ENCODE peak calls at places on chromosomes 13 and 19, in five cellular contexts. G is AG04450; X is posterior cingulate gyrus; V is stimulated activated CD8-positive, alpha-beta memory T cell treated with anti-CD3 and anti-CD28 coated beads, Interleukin-15, amount 100 ng/mL, for 24 hours; S is brain microvascular endothelial cell. F is an unnamed sample.

GRCh38 chr13:33134213-33134612 is 118.0 kb downstream of the KL start:
- DNase-seq in V (no peak), S (no peak), X (no peak), G (no peak), F (no peak)

GRCh38 chr19:18340990-18341868 is 831 bp downstream of the PGPEP1 start:
- DNase-seq in X (peak; percentile 50), S (no peak), G (no peak), V (peak; percentile 35), F (no peak)

GRCh38 chr19:6819323-6819722 is 46.8 kb downstream of the VAV1 start:
- DNase-seq in S (no peak), V (no peak), X (no peak), G (no peak), F (no peak)

GRCh38 chr13:30364133-30364532 is 56.8 kb upstream of the KATNAL1 start:
- DNase-seq in X (no peak), V (no peak), G (no peak), S (no peak), F (no peak)

GRCh38 chr13:43985437-43986051 is 105.8 kb downstream of the LACC1 start:
- DNase-seq in G (no peak), S (no peak), X (no peak), V (no peak), F (no peak)

GRCh38 chr13:113405481-113406300 is 41.8 kb upstream of the GRTP1 start:
- DNase-seq in X (no peak), G (no peak), V (no peak), S (no peak), F (no peak)

GRCh38 chr13:23715762-23716235 is 145.6 kb downstream of the TNFRSF19 start:
- DNase-seq in V (no peak), S (no peak), X (no peak), G (no peak), F (no peak)

GRCh38 chr13:51998723-51999471 is 12.4 kb downstream of the ATP7B start:
- DNase-seq in S (no peak), G (no peak), X (no peak), V (no peak), F (no peak)

GRCh38 chr19:35645680-35646511 is 2.2 kb upstream of the COX6B1 start:
- DNase-seq in S (no peak), G (no peak), V (no peak), X (no peak), F (no peak)

GRCh38 chr13:113927661-113928581 is 46.0 kb downstream of the C13orf46 start:
- DNase-seq in S (peak; percentile 71), V (no peak), X (no peak), G (peak; percentile 96), F (peak; percentile 20)

GRCh38 chr19:38394488-38394887 is 6.0 kb downstream of the SPRED3 start:
- DNase-seq in X (no peak), S (peak; percentile 25), G (no peak), V (peak; percentile 30), F (no peak)

GRCh38 chr19:58562126-58563033 is 4.0 kb upstream of the UBE2M start:
- DNase-seq in V (no peak), S (no peak), G (no peak), X (no peak), F (no peak)

GRCh38 chr13:98215508-98215907 is 38.4 kb upstream of the RNF113B start:
- DNase-seq in X (no peak), G (no peak), V (no peak), S (no peak), F (no peak)

GRCh38 chr19:3057275-3057714 is 5.0 kb downstream of the TLE5 start:
- DNase-seq in G (no peak), S (no peak), X (peak; percentile 49), V (no peak), F (no peak)

GRCh38 chr19:57802269-57802668 is 12.4 kb downstream of the ZNF552 start:
- DNase-seq in G (no peak), S (no peak), X (no peak), V (no peak), F (no peak)

GRCh38 chr19:42528354-42529247 is at the start of gene CEACAM1:
- DNase-seq in X (no peak), V (no peak), G (no peak), S (no peak), F (no peak)

GRCh38 chr13:106155411-106155810 is 380.1 kb downstream of the EFNB2 start:
- DNase-seq in V (no peak), X (no peak), G (no peak), S (no peak), F (no peak)

GRCh38 chr13:100645382-100645781 is 29.2 kb downstream of the TMTC4 start:
- DNase-seq in S (no peak), X (no peak), G (no peak), V (no peak), F (no peak)

GRCh38 chr13:36382030-36382429 is 35.8 kb upstream of the SPART start:
- DNase-seq in G (no peak), X (no peak), S (no peak), V (no peak), F (no peak)

GRCh38 chr13:50529154-50529882 is 314.2 kb downstream of the DLEU7 start:
- DNase-seq in S (peak; percentile 85), V (no peak), X (peak; percentile 60), G (peak; percentile 72), F (peak; percentile 83)

GRCh38 chr13:110593430-110594130 is 21.8 kb upstream of the NAXD start:
- DNase-seq in S (peak; percentile 27), G (no peak), X (no peak), V (no peak), F (no peak)

GRCh38 chr13:28820099-28821051 is at the start of gene MTUS2:
- DNase-seq in X (no peak), V (no peak), S (no peak), G (no peak), F (no peak)

GRCh38 chr13:64248371-64249065 is 2832.9 kb upstream of the PCDH20 start:
- DNase-seq in G (no peak), X (no peak), S (no peak), V (no peak), F (no peak)

GRCh38 chr13:27172495-27172842 is 858 bp upstream of the USP12 start:
- DNase-seq in S (peak; percentile 58), G (no peak), V (no peak), X (no peak), F (no peak)

GRCh38 chr13:82062772-82063171 is 1721.8 kb upstream of the SPRY2 start:
- DNase-seq in G (no peak), V (no peak), S (no peak), X (no peak), F (no peak)

GRCh38 chr13:114076329-114076761 is 56.1 kb downstream of the RASA3 start:
- DNase-seq in G (no peak), V (no peak), X (peak; percentile 10), S (no peak), F (no peak)

GRCh38 chr19:55483681-55484361 is 1.2 kb upstream of the NAT14 start:
- DNase-seq in V (no peak), S (no peak), G (no peak), X (no peak), F (no peak)

GRCh38 chr19:5067666-5068065 is 98.8 kb downstream of the KDM4B start:
- DNase-seq in S (no peak), G (no peak), X (no peak), V (no peak), F (no peak)

GRCh38 chr19:39352549-39353285 is 10.5 kb downstream of the SAMD4B start:
- DNase-seq in S (no peak), X (no peak), V (no peak), G (no peak), F (no peak)

GRCh38 chr19:17220207-17220758 is 5.1 kb downstream of the USE1 start:
- DNase-seq in X (no peak), V (no peak), G (no peak), S (peak; percentile 71), F (no peak)

GRCh38 chr13:52348983-52349780 is 56.8 kb downstream of the THSD1 start:
- DNase-seq in V (no peak), S (peak; percentile 46), X (no peak), G (no peak), F (no peak)

GRCh38 chr13:109209526-109209925 is 576.9 kb downstream of the IRS2 start:
- DNase-seq in S (no peak), V (no peak), G (no peak), X (no peak), F (no peak)

F was measured in brain pericyte.